ENCODE peak calls at places on chromosomes 12 and 14, in seven cellular contexts. R, A, V, I, H, W and Q are unnamed samples.

GRCh38 chr14:68715032-68715924 is 77.6 kb downstream of the ZFP36L1 start:
- DNase-seq in R (no peak), A (peak), V (no peak), I (no peak), H (peak), W (peak), Q (peak)

GRCh38 chr14:85175556-85175955 is 354.4 kb upstream of the FLRT2 start:
- DNase-seq in R (no peak), A (peak), V (no peak), I (no peak), H (peak), W (peak), Q (no peak)

GRCh38 chr14:88588081-88588480 is 25.2 kb downstream of the ZC3H14 start:
- DNase-seq in R (no peak), A (no peak), V (no peak), I (no peak), H (no peak), W (no peak), Q (no peak)

GRCh38 chr12:66695130-66695529 is 16.3 kb upstream of the GRIP1 start:
- DNase-seq in R (no peak), A (no peak), V (no peak), I (no peak), H (no peak), W (no peak), Q (no peak)

GRCh38 chr12:12449533-12450025 is 92.7 kb downstream of the BORCS5 start:
- DNase-seq in R (no peak), A (peak), V (no peak), I (no peak), H (peak), W (no peak), Q (no peak)

GRCh38 chr12:33596061-33596460 is 156.4 kb upstream of the SYT10 start:
- DNase-seq in R (no peak), A (peak), V (no peak), I (no peak), H (no peak), W (no peak), Q (no peak)

GRCh38 chr14:100661340-100661712 is 65.4 kb upstream of the DLK1 start:
- DNase-seq in R (no peak), A (no peak), V (no peak), I (no peak), H (no peak), W (no peak), Q (no peak)

GRCh38 chr12:57939291-57939690 is 2.1 kb upstream of the ATP23 start:
- DNase-seq in R (no peak), A (peak), V (no peak), I (no peak), H (no peak), W (no peak), Q (no peak)

GRCh38 chr14:30559638-30560071 is 697 bp downstream of the G2E3 start:
- DNase-seq in R (no peak), A (peak), V (no peak), I (no peak), H (peak), W (no peak), Q (peak)

GRCh38 chr12:107515446-107515958 is 170.1 kb upstream of the PWP1 start:
- DNase-seq in R (peak), A (peak), V (no peak), I (no peak), H (peak), W (peak), Q (peak)

GRCh38 chr12:2163172-2163927 is 110.6 kb downstream of the CACNA1C start:
- DNase-seq in R (peak), A (peak), V (no peak), I (peak), H (peak), W (no peak), Q (peak)

GRCh38 chr12:65308601-65309071 is 30.2 kb downstream of the MSRB3 start:
- DNase-seq in R (no peak), A (peak), V (no peak), I (no peak), H (peak), W (no peak), Q (no peak)

DNA sequence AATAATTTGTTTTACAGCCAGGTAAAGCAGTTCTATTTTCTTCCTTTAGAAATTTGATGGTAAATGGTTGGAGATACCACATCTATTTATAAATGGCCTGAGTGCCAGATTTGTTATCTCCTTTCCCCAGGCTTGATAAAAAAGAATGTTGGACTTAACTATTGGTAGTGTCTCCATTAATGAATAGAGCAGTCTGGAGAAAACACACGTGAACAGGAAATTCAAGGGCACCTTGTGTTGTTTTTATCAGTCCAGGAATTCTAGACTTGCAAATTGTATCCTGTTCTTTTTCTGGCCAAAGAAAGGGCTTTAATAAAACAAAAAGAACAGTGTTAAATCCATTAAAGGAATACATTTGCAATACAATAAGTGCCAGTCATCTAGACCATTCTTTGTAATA is 40.8 kb upstream of the BMAL2 start:
- DNase-seq in R (no peak), A (no peak), V (no peak), I (no peak), H (no peak), W (no peak), Q (no peak)
- H3K4me3 ChIP-seq in R (no peak), A (peak), V (no peak), I (no peak), H (no peak), W (no peak), Q (no peak)

DNA sequence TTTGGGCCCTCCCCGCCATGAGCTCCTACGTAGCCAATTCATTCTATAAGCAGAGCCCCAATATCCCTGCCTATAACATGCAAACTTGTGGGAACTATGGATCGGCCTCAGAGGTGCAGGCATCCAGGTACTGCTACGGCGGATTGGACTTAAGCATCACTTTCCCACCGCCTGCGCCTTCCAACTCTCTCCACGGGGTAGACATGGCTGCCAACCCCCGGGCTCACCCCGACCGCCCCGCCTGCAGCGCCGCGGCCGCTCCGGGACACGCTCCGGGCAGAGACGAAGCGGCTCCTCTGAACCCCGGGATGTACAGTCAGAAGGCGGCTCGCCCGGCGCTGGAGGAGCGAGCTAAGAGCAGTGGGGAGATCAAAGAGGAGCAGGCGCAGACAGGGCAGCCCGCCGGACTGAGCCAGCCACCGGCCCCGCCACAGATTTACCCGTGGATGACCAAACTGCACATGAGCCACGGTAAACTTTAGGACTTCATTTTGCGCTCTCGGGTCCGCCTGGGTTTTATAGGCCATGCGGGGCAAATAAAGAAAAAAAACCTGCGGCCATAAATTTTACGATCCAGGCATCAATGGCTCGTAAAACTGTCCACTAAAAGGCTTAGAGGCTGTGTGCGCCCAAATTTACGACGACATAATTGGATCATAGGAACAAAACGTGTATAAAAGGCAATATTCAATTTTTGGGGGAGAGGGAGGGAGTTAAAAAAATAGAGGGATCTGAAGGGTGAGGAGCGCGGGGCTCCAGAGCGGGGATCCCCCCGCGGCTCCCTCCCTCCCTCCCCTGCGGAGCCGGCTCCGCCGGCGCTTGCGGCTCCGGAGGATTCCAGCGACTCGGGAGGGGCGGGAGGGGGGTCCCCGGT is 493 bp downstream of the HOXC5 start:
- DNase-seq in R (no peak), A (no peak), V (no peak), I (no peak), H (no peak), W (no peak), Q (peak)
- H3K4me3 ChIP-seq in R (peak), A (peak), V (no peak), I (peak), H (no peak), W (peak), Q (peak)

GRCh38 chr12:52081263-52081733 is 1.8 kb downstream of the SMIM41 start:
- DNase-seq in R (no peak), A (no peak), V (no peak), I (no peak), H (no peak), W (no peak), Q (no peak)

GRCh38 chr12:52082988-52083637 is 3.6 kb downstream of the SMIM41 start:
- DNase-seq in R (no peak), A (peak), V (no peak), I (peak), H (peak), W (no peak), Q (peak)

GRCh38 chr12:52083638-52083996 is 4.1 kb downstream of the SMIM41 start:
- DNase-seq in R (no peak), A (no peak), V (no peak), I (no peak), H (no peak), W (no peak), Q (no peak)

GRCh38 chr12:52082668-52082987 is 3.1 kb downstream of the SMIM41 start:
- DNase-seq in R (no peak), A (no peak), V (no peak), I (no peak), H (no peak), W (no peak), Q (no peak)

DNA sequence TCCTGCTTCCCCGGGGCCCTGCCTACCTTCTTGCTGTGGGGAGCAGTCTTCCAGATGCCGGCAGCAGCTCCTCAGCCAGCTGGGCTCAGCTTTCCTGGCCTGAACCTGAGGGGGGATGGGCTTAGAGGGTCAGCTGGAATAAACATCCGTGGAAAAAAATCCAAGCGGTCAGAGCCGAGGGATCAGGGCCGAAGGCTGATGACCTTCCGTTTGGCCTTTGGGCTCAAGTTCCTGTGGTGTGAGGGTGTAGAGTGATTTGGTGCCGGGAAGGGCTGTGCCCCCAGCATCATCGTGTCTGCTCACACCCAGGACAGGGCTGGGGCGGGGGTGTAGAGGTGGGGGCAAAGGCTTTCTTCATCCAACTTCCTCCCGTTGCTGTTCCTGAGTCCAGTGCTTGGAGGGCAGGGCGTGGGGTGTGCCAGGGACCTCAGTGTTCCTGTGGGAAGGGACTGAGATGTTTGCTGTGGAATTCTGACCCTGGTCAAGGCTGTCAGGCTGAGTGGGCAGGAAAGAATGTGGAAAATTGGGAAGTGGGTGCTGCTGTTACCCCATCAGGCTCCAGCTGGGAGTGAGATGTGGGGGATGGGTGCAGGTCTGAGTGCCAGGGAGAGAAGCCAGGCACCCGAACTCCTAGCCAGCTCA is 2.6 kb downstream of the SMIM41 start:
- DNase-seq in R (peak), A (peak), V (no peak), I (no peak), H (peak), W (no peak), Q (no peak)
- H3K4me3 ChIP-seq in R (peak), A (no peak), V (no peak), I (peak), H (no peak), W (no peak), Q (no peak)

GRCh38 chr12:72986963-72987362 is 714.8 kb downstream of the TRHDE start:
- DNase-seq in R (no peak), A (no peak), V (no peak), I (no peak), H (no peak), W (no peak), Q (no peak)

DNA sequence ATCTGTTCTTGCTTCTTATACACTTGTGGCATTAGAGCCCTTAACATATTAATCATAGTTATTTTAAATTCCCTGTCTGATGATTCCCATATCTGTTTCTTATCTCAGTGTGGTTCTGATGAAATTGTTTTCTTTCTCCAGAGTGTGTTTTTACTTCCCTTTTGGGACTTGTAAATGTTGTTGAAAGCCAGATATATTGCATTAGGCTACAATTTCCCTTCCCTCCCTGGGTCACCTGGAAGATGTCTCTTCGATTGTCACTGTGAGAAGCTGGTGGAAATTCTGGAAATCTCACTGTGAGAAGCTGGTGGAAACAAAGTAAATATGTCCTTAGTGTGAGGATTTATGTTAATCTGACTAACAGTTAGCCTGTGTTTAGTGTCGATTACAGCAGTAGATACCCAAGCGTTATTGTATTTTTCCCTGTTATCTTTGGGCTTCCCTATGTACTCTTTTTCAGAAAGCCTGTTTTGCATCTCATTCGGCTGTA is 717.3 kb downstream of the TRHDE start:
- DNase-seq in R (no peak), A (no peak), V (no peak), I (no peak), H (no peak), W (no peak), Q (no peak)
- H3K4me3 ChIP-seq in R (no peak), A (no peak), V (no peak), I (no peak), H (no peak), W (no peak), Q (no peak)

GRCh38 chr12:46396826-46397225 is 24.3 kb upstream of the SLC38A2 start:
- DNase-seq in R (no peak), A (no peak), V (no peak), I (no peak), H (no peak), W (no peak), Q (no peak)

GRCh38 chr12:46391630-46392029 is 19.1 kb upstream of the SLC38A2 start:
- DNase-seq in R (peak), A (peak), V (no peak), I (no peak), H (no peak), W (no peak), Q (peak)

GRCh38 chr12:46390881-46391280 is 18.3 kb upstream of the SLC38A2 start:
- DNase-seq in R (no peak), A (no peak), V (no peak), I (no peak), H (no peak), W (no peak), Q (no peak)

GRCh38 chr12:46390304-46390703 is 17.7 kb upstream of the SLC38A2 start:
- DNase-seq in R (no peak), A (no peak), V (no peak), I (no peak), H (no peak), W (no peak), Q (no peak)

DNA sequence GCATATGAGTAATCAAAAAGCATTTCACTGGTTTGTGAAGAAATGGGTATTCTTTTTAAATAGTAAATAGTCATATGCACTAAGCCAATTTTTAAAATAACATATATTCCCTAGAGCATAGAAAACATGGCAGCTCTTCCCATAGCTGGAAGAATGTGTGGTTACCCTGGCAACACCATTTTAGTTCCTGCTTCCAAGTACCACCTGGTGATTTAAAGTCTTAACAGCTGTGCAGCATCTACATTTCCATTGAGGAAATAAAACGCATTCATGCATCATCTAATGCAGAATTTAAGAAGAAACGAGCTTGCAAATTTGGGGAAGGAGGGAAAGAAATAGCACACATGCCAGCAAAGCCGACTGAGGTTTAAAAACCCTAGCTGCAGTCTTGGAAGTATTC is 22.7 kb upstream of the SLC38A2 start:
- DNase-seq in R (no peak), A (no peak), V (no peak), I (no peak), H (no peak), W (no peak), Q (peak)
- H3K4me3 ChIP-seq in R (no peak), A (no peak), V (no peak), I (no peak), H (no peak), W (no peak), Q (no peak)

DNA sequence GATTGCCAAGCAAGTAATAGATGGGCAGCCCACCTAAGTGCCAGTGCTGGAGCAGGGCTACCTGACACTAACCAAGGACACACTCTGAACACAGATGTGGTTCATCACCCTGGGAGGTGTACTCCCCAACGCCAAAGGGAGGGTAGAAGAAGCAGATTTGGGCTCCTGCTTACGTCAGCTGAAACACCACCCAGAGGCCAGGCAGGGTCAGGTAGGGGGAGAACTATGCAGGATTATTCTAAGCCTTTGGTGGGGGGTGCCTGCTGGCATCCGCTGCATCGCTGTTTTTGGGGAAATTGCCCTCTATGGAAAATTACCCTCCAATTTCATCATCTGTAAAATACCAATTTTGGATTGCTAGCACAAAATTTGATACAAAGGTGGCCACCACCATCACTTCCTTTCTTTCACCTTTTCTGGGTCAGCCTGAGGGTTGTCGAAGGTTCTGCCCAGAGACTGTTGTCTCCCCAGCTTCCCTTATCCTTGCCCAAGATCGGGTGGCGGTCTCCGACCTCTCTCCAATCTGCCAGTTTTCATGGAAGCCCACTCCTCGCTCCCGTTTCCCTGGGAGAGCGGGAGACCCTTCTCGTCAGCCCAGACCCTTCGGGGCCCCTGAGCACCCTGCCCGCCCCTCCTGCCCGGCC is 535 bp downstream of the BIN2 start:
- DNase-seq in R (no peak), A (no peak), V (no peak), I (no peak), H (no peak), W (no peak), Q (no peak)
- H3K4me3 ChIP-seq in R (peak), A (no peak), V (peak), I (peak), H (no peak), W (no peak), Q (no peak)

GRCh38 chr14:44961151-44961729 is 507 bp downstream of the KLHL28 start:
- DNase-seq in R (no peak), A (peak), V (no peak), I (peak), H (peak), W (no peak), Q (peak)
- H3K4me3 ChIP-seq in R (peak), A (peak), V (peak), I (peak), H (peak), W (peak), Q (peak)

GRCh38 chr12:122523280-122523679 is 3.5 kb downstream of the RSRC2 start:
- DNase-seq in R (no peak), A (peak), V (no peak), I (no peak), H (peak), W (no peak), Q (peak)
- H3K4me3 ChIP-seq in R (peak), A (no peak), V (peak), I (peak), H (peak), W (peak), Q (peak)

DNA sequence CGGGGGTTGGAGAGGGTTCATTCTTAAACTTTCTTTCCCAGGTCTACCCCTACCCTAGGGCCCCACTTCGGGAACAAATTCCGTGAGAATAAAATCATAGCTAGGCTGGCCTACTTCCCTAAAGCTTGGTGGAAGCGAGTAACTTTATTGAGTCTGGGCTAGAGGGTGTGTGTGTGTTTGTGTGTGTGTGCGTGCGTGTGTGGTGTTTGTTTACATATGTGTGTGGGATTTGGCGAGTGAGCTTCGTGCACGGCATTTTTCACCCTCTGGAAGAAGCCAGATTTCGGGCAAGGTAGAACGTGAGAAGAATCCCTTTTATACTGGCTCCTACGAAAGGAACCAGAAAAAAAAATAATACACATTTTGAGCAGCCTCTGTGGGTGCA is 7.5 kb upstream of the LHX5 start:
- DNase-seq in R (no peak), A (no peak), V (no peak), I (no peak), H (no peak), W (no peak), Q (no peak)
- H3K4me3 ChIP-seq in R (no peak), A (no peak), V (no peak), I (no peak), H (no peak), W (no peak), Q (no peak)